ENCODE peak calls at places on chromosomes 12 and 14, in seven cellular contexts. X, O, U, M, Y, Z and L are unnamed samples.

GRCh38 chr12:95547522-95548055 is 3.7 kb downstream of the USP44 start:
- DNase-seq in U (no peak), Z (no peak), M (peak; percentile 36), O (no peak), X (no peak), Y (peak; percentile 86), L (no peak)

GRCh38 chr12:79689041-79689476 is 1.7 kb downstream of the PAWR start:
- DNase-seq in Y (no peak), U (no peak), M (no peak), X (no peak), O (no peak), Z (no peak), L (no peak)

GRCh38 chr12:102565555-102565954 is 85.2 kb upstream of the IGF1 start:
- DNase-seq in X (no peak), M (no peak), Z (no peak), Y (no peak), O (no peak), U (no peak), L (no peak)

GRCh38 chr14:37195327-37195726 is 2.4 kb upstream of the MIPOL1 start:
- DNase-seq in X (no peak), M (no peak), Z (no peak), U (no peak), O (no peak), Y (peak; percentile 62), L (no peak)

GRCh38 chr12:44876554-44877275 is 600 bp upstream of the NELL2 start:
- DNase-seq in U (no peak), M (peak; percentile 7), Z (peak; percentile 51), Y (peak; percentile 59), X (peak; percentile 14), O (peak; percentile 34), L (peak; percentile 53)

GRCh38 chr14:54797556-54797955 is 105.1 kb downstream of the GCH1 start:
- DNase-seq in O (no peak), X (no peak), Z (no peak), U (no peak), M (no peak), Y (no peak), L (no peak)

GRCh38 chr14:75577724-75578098 is 709 bp upstream of the FLVCR2 start:
- DNase-seq in Z (peak; percentile 76), O (peak; percentile 88), U (peak; percentile 65), X (peak; percentile 81), Y (peak; percentile 94), M (peak; percentile 92), L (peak; percentile 89)

GRCh38 chr12:122944588-122944987 is 21.7 kb downstream of the ABCB9 start:
- DNase-seq in Z (no peak), M (peak; percentile 8), Y (peak; percentile 87), U (peak; percentile 79), X (no peak), O (no peak), L (no peak)

GRCh38 chr14:96502621-96503251 is 554 bp downstream of the PAPOLA start:
- DNase-seq in X (peak; percentile 61), Y (peak; percentile 51), U (no peak), M (peak; percentile 44), Z (no peak), O (peak; percentile 60), L (peak; percentile 73)

GRCh38 chr12:53289891-53290290 is 5.5 kb upstream of the PFDN5 start:
- DNase-seq in X (no peak), O (no peak), U (no peak), Z (no peak), M (no peak), Y (peak; percentile 71), L (no peak)

GRCh38 chr12:79347852-79348251 is 342.9 kb downstream of the PAWR start:
- DNase-seq in Z (no peak), M (no peak), O (no peak), X (no peak), Y (no peak), U (no peak), L (no peak)

GRCh38 chr12:19529933-19530630 is 90.8 kb downstream of the AEBP2 start:
- DNase-seq in Y (peak; percentile 52), Z (no peak), O (no peak), X (no peak), M (peak; percentile 76), U (no peak), L (no peak)

GRCh38 chr12:27244680-27245005 is 557 bp downstream of the STK38L start:
- DNase-seq in X (no peak), Y (peak; percentile 70), Z (no peak), M (peak; percentile 51), O (no peak), U (no peak), L (no peak)

DNA sequence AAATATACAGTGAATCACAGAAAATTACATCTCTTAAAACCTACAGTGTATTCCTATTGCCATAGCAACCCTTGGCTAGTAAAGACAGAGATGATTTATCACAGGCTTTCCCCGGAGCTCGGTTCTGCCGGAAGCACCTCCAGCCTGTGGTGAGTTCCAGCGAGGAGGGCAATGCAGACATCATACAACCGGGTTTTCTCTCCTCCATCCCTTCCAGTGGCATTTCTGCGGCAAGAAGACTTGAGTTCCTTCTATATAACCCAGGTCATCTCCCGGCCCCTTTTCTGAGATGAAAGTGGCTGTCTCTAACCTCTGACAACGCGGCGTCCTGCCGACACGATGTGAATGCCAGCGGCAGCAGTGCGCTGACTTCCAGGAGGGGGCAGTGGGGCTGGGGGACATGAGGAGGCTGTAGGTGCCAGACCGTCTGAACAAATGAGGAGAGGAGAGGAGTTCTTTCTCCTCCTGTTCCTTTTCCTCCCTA is 68.5 kb upstream of the MAX start:
- DNase-seq in Z (peak; percentile 23), M (peak; percentile 86), X (no peak), Y (peak; percentile 68), O (no peak), U (no peak), L (peak; percentile 60)
- TF ChIP-seq CTCF in Z (no peak), M (peak; percentile 74), X (no peak), Y (peak; percentile 53), O (peak; percentile 56), U (no peak), L (peak; percentile 32)

GRCh38 chr12:16424531-16424930 is 77.1 kb downstream of the MGST1 start:
- DNase-seq in X (no peak), Y (no peak), M (no peak), O (no peak), U (no peak), Z (no peak), L (no peak)
- TF ChIP-seq CTCF in X (no peak), Y (no peak), M (no peak), O (no peak), U (no peak), Z (no peak), L (no peak)

GRCh38 chr12:131862600-131862993 is 31.8 kb upstream of the ULK1 start:
- DNase-seq in O (no peak), M (no peak), U (no peak), X (no peak), Z (no peak), Y (no peak), L (no peak)

GRCh38 chr12:131860472-131861260 is 32.5 kb downstream of the MMP17 start:
- DNase-seq in Y (peak; percentile 80), O (no peak), U (peak; percentile 44), X (peak; percentile 49), M (peak; percentile 77), Z (no peak), L (no peak)

GRCh38 chr12:131862994-131863710 is 31.3 kb upstream of the ULK1 start:
- DNase-seq in Y (peak; percentile 59), U (no peak), O (no peak), X (no peak), Z (no peak), M (peak; percentile 46), L (no peak)

GRCh38 chr12:131862084-131862441 is 32.4 kb upstream of the ULK1 start:
- DNase-seq in X (no peak), U (no peak), O (no peak), Z (no peak), M (no peak), Y (no peak), L (no peak)

DNA sequence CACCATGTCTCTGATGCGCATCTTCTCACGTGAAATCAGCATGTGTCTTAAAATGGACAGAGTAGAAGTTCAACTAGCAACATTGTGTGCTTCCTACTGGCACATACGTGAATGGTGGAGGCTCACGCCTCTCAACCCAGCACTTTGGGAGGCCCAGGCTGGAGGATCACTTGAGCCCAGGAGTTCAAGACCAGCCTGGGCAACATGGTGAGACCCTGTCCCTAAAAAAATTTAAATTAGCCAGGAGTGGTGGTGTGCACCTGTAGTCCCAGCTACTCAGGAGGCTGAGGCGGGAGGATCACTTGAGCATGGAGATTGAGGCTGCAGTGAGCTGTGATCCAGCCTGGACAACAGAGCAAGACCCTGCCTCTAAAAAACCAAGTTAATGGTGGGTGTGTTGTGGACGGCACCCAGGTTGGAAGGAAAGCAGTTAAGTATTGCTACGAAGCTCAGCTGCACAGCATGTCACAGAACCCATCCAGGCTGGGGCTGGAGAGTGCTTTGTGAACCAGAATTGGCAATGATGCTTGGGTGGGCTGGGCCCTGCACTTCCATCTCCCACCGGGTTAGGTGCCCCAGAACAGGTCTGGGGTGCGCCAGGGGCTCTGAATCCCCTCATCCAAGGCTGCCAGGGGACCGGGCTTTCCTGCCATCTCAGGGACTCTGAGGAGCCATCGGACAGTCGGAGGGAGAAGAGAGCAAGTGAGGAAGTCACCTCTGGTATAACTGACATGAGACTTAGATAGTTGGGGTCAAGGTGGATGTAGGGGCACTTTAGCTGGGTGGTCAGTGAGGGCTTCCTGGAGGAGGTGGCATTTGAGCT is 33.0 kb upstream of the ULK1 start:
- DNase-seq in M (no peak), Y (no peak), U (no peak), Z (no peak), X (no peak), O (no peak), L (no peak)
- TF ChIP-seq CTCF in M (no peak), Y (no peak), U (no peak), Z (no peak), X (no peak), O (no peak), L (no peak)

GRCh38 chr14:59583755-59584154 is 7.1 kb upstream of the CCDC175 start:
- DNase-seq in O (no peak), Y (peak; percentile 35), M (peak; percentile 74), U (no peak), Z (no peak), X (no peak), L (no peak)

GRCh38 chr14:59588136-59588535 is 11.5 kb upstream of the CCDC175 start:
- DNase-seq in U (no peak), X (no peak), Z (no peak), M (peak; percentile 74), Y (no peak), O (no peak), L (no peak)

GRCh38 chr14:59585891-59586554 is 9.4 kb upstream of the CCDC175 start:
- DNase-seq in U (no peak), M (peak; percentile 97), O (no peak), Z (no peak), X (no peak), Y (peak; percentile 3), L (no peak)

GRCh38 chr14:59582161-59582560 is 5.5 kb upstream of the CCDC175 start:
- DNase-seq in Z (no peak), U (no peak), X (no peak), Y (no peak), M (no peak), O (no peak), L (no peak)

DNA sequence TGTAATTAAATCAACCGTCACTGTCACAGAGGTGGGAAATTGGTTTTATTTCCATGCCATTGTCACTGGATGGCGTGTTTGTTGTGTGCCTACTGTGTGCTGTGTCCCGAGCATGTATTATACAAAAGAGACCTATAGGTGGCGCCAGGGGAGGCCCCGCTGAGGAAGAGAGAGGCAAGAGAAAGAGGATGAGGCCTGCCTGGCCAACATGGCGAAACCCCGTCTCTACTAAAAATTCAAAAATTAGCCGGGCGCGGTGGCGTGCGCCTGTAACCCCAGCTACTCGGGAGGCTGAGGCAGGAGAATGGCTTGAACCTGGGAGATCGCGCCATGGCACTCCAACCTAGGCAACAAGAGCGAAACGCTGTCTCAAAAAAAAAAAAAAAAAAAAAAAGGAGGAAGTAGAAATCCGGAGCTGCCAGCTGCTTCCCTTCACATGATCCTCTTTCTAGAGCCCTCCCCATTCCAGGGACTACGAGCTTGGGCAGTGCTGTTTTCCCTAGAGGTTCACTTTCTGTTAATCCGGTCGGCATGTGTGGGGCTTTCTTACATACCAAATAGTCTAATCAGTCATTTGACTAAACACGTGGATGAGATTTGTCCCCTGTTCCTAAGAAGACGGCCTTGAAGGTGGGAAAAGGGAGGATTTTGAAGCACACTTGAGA is 6.4 kb upstream of the CCDC175 start:
- DNase-seq in X (no peak), Y (no peak), O (no peak), M (no peak), U (no peak), Z (no peak), L (no peak)
- TF ChIP-seq CTCF in X (no peak), Y (no peak), O (no peak), M (peak; percentile 20), U (peak; percentile 56), Z (no peak), L (no peak)